ENCODE peak calls at places on chromosomes 2 and 18, in four cellular contexts. P is ACHN; V is activated CD4-positive, alpha-beta T cell treated with anti-CD3 and anti-CD28 coated beads for 4 hours; E is stimulated activated CD4-positive, alpha-beta T cell treated with anti-CD3 and anti-CD28 coated beads, Interleukin-2, amount 100 ng/mL, for 48 hours. R is an unnamed sample.

GRCh38 chr2:1736997-1737480 is 7.3 kb downstream of the PXDN start:
- DNase-seq in P (no peak), V (no peak), E (no peak), R (no peak)

GRCh38 chr2:235432741-235433520 is 60.9 kb upstream of the AGAP1 start:
- DNase-seq in P (no peak), V (no peak), E (no peak), R (no peak)

GRCh38 chr2:65357095-65357958 is 75.1 kb downstream of the SPRED2 start:
- DNase-seq in P (no peak), V (no peak), E (no peak), R (no peak)

GRCh38 chr2:152473151-152473857 is 138.3 kb downstream of the FMNL2 start:
- DNase-seq in P (no peak), V (no peak), E (no peak), R (no peak)

GRCh38 chr18:55552498-55553189 is 35.3 kb downstream of the TCF4 start:
- DNase-seq in P (no peak), V (no peak), E (no peak), R (peak; percentile 35)

GRCh38 chr2:168002021-168002553 is 245.3 kb downstream of the STK39 start:
- DNase-seq in P (no peak), V (no peak), E (no peak), R (peak; percentile 31)

GRCh38 chr2:240645346-240646060 is 20.2 kb downstream of the GPR35 start:
- DNase-seq in P (no peak), V (no peak), E (no peak), R (no peak)

GRCh38 chr2:240432820-240433801 is 2.4 kb upstream of the GPC1 start:
- DNase-seq in P (no peak), V (no peak), E (no peak), R (no peak)

GRCh38 chr18:48133675-48134251 is 203.3 kb upstream of the SMAD2 start:
- DNase-seq in P (no peak), V (no peak), E (no peak), R (peak; percentile 9)